ENCODE peak calls at places on chromosomes 6 and 20, in ten cellular contexts. A is NB4; B is naive thymus-derived CD8-positive, alpha-beta T cell; J is Right ventricle myocardium superior; H is sigmoid colon; Q is COR-L47; T is GM13977; U is activated CD8-positive, alpha-beta T cell treated with anti-CD3 and anti-CD28 coated beads for 36 hours; X is fibroblast of the aortic adventitia; D is kidney tubule cell. O is an unnamed sample.

GRCh38 chr20:63911171-63911570 is 16.2 kb downstream of the DNAJC5 start:
- DNase-seq in A (no peak), B (no peak), J (no peak), H (no peak), Q (no peak), T (no peak), U (no peak), X (peak; percentile 53), D (peak; percentile 87), O (peak; percentile 35)

GRCh38 chr20:50445367-50446151 is 64.6 kb upstream of the PTPN1 start:
- DNase-seq in A (no peak), B (no peak), J (no peak), H (no peak), Q (no peak), T (no peak), U (no peak), X (no peak), D (no peak), O (no peak)

GRCh38 chr6:16690244-16691142 is 70.8 kb downstream of the ATXN1 start:
- DNase-seq in A (peak; percentile 62), B (no peak), J (no peak), H (no peak), Q (no peak), T (peak; percentile 41), U (peak; percentile 77), X (peak; percentile 80), D (peak; percentile 21), O (no peak)

GRCh38 chr20:2871111-2871465 is 2.2 kb upstream of the PTPRA start:
- DNase-seq in A (peak; percentile 34), B (no peak), J (no peak), H (peak; percentile 43), Q (no peak), T (no peak), U (no peak), X (peak; percentile 49), D (peak; percentile 16), O (peak; percentile 52)

GRCh38 chr6:125066964-125067363 is 86.6 kb upstream of the TPD52L1 start:
- DNase-seq in A (peak; percentile 53), B (no peak), J (no peak), H (no peak), Q (no peak), T (no peak), U (peak; percentile 33), X (no peak), D (peak; percentile 48), O (peak; percentile 84)

GRCh38 chr6:142408409-142408808 is 106.6 kb downstream of the ADGRG6 start:
- DNase-seq in A (no peak), B (no peak), J (no peak), H (no peak), Q (no peak), T (no peak), U (no peak), X (peak; percentile 44), D (no peak), O (no peak)

GRCh38 chr6:113690255-113690956 is 166.7 kb upstream of the MARCKS start:
- DNase-seq in A (peak; percentile 60), B (no peak), J (no peak), H (no peak), Q (no peak), T (peak; percentile 35), U (peak; percentile 22), X (peak; percentile 89), D (peak; percentile 91), O (peak; percentile 93)

GRCh38 chr6:157642736-157643135 is 180.3 kb upstream of the SNX9 start:
- DNase-seq in A (no peak), B (no peak), J (no peak), H (no peak), Q (no peak), T (no peak), U (no peak), X (no peak), D (no peak), O (no peak)

GRCh38 chr6:87975561-87975960 is 72.1 kb upstream of the SPACA1 start:
- DNase-seq in A (no peak), B (no peak), J (no peak), H (no peak), Q (no peak), T (no peak), U (no peak), X (no peak), D (no peak), O (no peak)

GRCh38 chr6:108423982-108424695 is 129.3 kb downstream of the AFG1L start:
- DNase-seq in A (peak; percentile 57), B (no peak), J (no peak), H (no peak), Q (no peak), T (no peak), U (no peak), X (peak; percentile 14), D (no peak), O (no peak)

GRCh38 chr20:1860446-1860845 is 34.8 kb upstream of the SIRPA start:
- DNase-seq in A (no peak), B (no peak), J (no peak), H (no peak), Q (no peak), T (no peak), U (no peak), X (peak; percentile 81), D (peak; percentile 54), O (peak; percentile 42)

GRCh38 chr6:1604347-1604990 is 5.2 kb upstream of the FOXC1 start:
- DNase-seq in A (peak; percentile 82), B (peak; percentile 72), J (peak; percentile 76), H (peak; percentile 66), Q (peak; percentile 31), T (peak; percentile 90), U (peak; percentile 58), X (peak; percentile 38), D (peak; percentile 69), O (peak; percentile 33)

GRCh38 chr20:8187740-8188139 is 55.7 kb downstream of the PLCB1 start:
- DNase-seq in A (no peak), B (no peak), J (no peak), H (no peak), Q (no peak), T (no peak), U (peak; percentile 2), X (peak; percentile 80), D (no peak), O (no peak)

GRCh38 chr6:116217069-116217468 is 36.8 kb downstream of the TSPYL4 start:
- DNase-seq in A (peak; percentile 67), B (no peak), J (no peak), H (no peak), Q (no peak), T (no peak), U (no peak), X (peak; percentile 70), D (peak; percentile 44), O (peak; percentile 55)

GRCh38 chr6:55617272-55617671 is 38.3 kb upstream of the HMGCLL1 start:
- DNase-seq in A (peak; percentile 51), B (no peak), J (no peak), H (no peak), Q (no peak), T (peak; percentile 9), U (peak; percentile 2), X (peak; percentile 65), D (peak; percentile 41), O (peak; percentile 43)

GRCh38 chr6:26159417-26160273 is 72.4 kb downstream of the HFE start:
- DNase-seq in A (peak; percentile 41), B (no peak), J (no peak), H (no peak), Q (no peak), T (no peak), U (peak; percentile 38), X (peak; percentile 39), D (peak; percentile 63), O (peak; percentile 42)

GRCh38 chr20:49394757-49395156 is 87.7 kb downstream of the KCNB1 start:
- DNase-seq in A (no peak), B (no peak), J (no peak), H (no peak), Q (no peak), T (no peak), U (no peak), X (no peak), D (no peak), O (no peak)

GRCh38 chr20:440636-441035 is 21.7 kb downstream of the TBC1D20 start:
- DNase-seq in A (no peak), B (no peak), J (no peak), H (no peak), Q (no peak), T (no peak), U (no peak), X (no peak), D (no peak), O (no peak)

GRCh38 chr6:22045261-22045912 is 251.4 kb downstream of the PRL start:
- DNase-seq in A (no peak), B (no peak), J (no peak), H (no peak), Q (no peak), T (no peak), U (no peak), X (no peak), D (peak; percentile 8), O (no peak)

GRCh38 chr6:6715465-6715864 is 126.9 kb downstream of the LY86 start:
- DNase-seq in A (no peak), B (no peak), J (no peak), H (no peak), Q (no peak), T (no peak), U (no peak), X (no peak), D (no peak), O (no peak)

GRCh38 chr6:41780623-41781301 is at the start of gene PRICKLE4:
- DNase-seq in A (peak; percentile 33), B (no peak), J (peak; percentile 69), H (peak; percentile 72), Q (no peak), T (no peak), U (no peak), X (peak; percentile 43), D (peak; percentile 16), O (no peak)

GRCh38 chr6:7569082-7569481 is 20.9 kb upstream of the SNRNP48 start:
- DNase-seq in A (no peak), B (no peak), J (no peak), H (no peak), Q (no peak), T (no peak), U (no peak), X (no peak), D (no peak), O (no peak)

GRCh38 chr6:72182337-72183246 is 296.2 kb downstream of the RIMS1 start:
- DNase-seq in A (no peak), B (no peak), J (no peak), H (no peak), Q (no peak), T (peak; percentile 41), U (peak; percentile 8), X (no peak), D (peak; percentile 62), O (peak; percentile 43)

GRCh38 chr20:24502184-24502583 is 32.8 kb downstream of the SYNDIG1 start:
- DNase-seq in A (no peak), B (no peak), J (no peak), H (peak; percentile 77), Q (no peak), T (no peak), U (no peak), X (peak; percentile 92), D (peak; percentile 52), O (peak; percentile 91)

GRCh38 chr6:134551245-134551960 is 233.5 kb upstream of the SGK1 start:
- DNase-seq in A (no peak), B (no peak), J (no peak), H (no peak), Q (no peak), T (no peak), U (no peak), X (peak; percentile 93), D (peak; percentile 81), O (peak; percentile 76)

GRCh38 chr6:100194535-100194934 is 200.5 kb upstream of the MCHR2 start:
- DNase-seq in A (no peak), B (no peak), J (no peak), H (no peak), Q (no peak), T (peak; percentile 32), U (no peak), X (peak; percentile 22), D (no peak), O (no peak)

GRCh38 chr20:47220161-47220582 is 136.3 kb downstream of the ZMYND8 start:
- DNase-seq in A (peak; percentile 68), B (no peak), J (no peak), H (no peak), Q (peak; percentile 16), T (peak; percentile 59), U (peak; percentile 69), X (peak; percentile 28), D (peak; percentile 29), O (no peak)

GRCh38 chr20:2859330-2860121 is 13.8 kb upstream of the PTPRA start:
- DNase-seq in A (no peak), B (no peak), J (peak; percentile 59), H (no peak), Q (no peak), T (no peak), U (no peak), X (peak; percentile 92), D (no peak), O (peak; percentile 55)